ENCODE peak calls at places on chromosomes 12 and 14, in six cellular contexts. V is cardiac muscle cell, D is neural progenitor cell, B is mesothelial cell of epicardium, Y is esophagus muscularis mucosa, J is endothelial cell of umbilical vein. L is an unnamed sample.

GRCh38 chr12:98022961-98023360 is 492.4 kb upstream of the TMPO start:
- DNase-seq in D (no peak), V (no peak), Y (no peak), B (no peak), J (no peak), L (no peak)

GRCh38 chr14:104355101-104355691 is 216.8 kb downstream of the KIF26A start:
- DNase-seq in V (no peak), D (no peak), B (no peak), J (no peak), Y (no peak), L (peak)

GRCh38 chr14:95756751-95757150 is 42.8 kb upstream of the TCL1A start:
- DNase-seq in B (no peak), D (no peak), V (no peak), J (no peak), Y (no peak), L (no peak)

GRCh38 chr12:104567832-104568490 is 111.2 kb downstream of the CHST11 start:
- DNase-seq in V (no peak), Y (no peak), J (no peak), B (no peak), D (no peak), L (no peak)

GRCh38 chr14:45249847-45250575 is 3.0 kb downstream of the MIS18BP1 start:
- DNase-seq in D (no peak), V (no peak), B (no peak), Y (no peak), J (peak), L (no peak)

GRCh38 chr12:14656846-14657245 is 39.6 kb downstream of the GUCY2C start:
- DNase-seq in J (no peak), B (no peak), V (no peak), D (peak), Y (no peak), L (no peak)

GRCh38 chr12:74337951-74338350 is 199.7 kb upstream of the ATXN7L3B start:
- DNase-seq in D (no peak), Y (no peak), V (no peak), J (peak), B (no peak), L (no peak)

GRCh38 chr12:58364389-58365086 is 423.2 kb downstream of the ATP23 start:
- DNase-seq in Y (no peak), V (no peak), D (no peak), J (no peak), B (no peak), L (no peak)

GRCh38 chr12:57694459-57695019 is 607 bp downstream of the OS9 start:
- DNase-seq in V (peak), B (no peak), Y (no peak), J (peak), D (peak), L (peak)

GRCh38 chr12:91579516-91580263 is 397.1 kb upstream of the DCN start:
- DNase-seq in Y (no peak), V (no peak), J (no peak), B (no peak), D (no peak), L (no peak)

GRCh38 chr12:8953773-8954402 is 4.4 kb upstream of the M6PR start:
- DNase-seq in J (no peak), Y (no peak), V (no peak), B (no peak), D (no peak), L (no peak)

GRCh38 chr12:101671157-101671791 is 26.2 kb upstream of the CHPT1 start:
- DNase-seq in Y (no peak), B (no peak), D (no peak), V (no peak), J (no peak), L (no peak)

GRCh38 chr14:76926521-76927251 is 100.5 kb downstream of the LRRC74A start:
- DNase-seq in J (no peak), V (no peak), Y (no peak), B (no peak), D (peak), L (peak)

GRCh38 chr14:72419226-72419625 is 474.7 kb downstream of the DPF3 start:
- DNase-seq in Y (no peak), J (no peak), V (no peak), B (no peak), D (no peak), L (no peak)

GRCh38 chr14:104544362-104544761 is 35.2 kb upstream of the C14orf180 start:
- DNase-seq in V (no peak), D (no peak), Y (no peak), B (no peak), J (no peak), L (no peak)

GRCh38 chr12:84789184-84789583 is 123.4 kb downstream of the SLC6A15 start:
- DNase-seq in Y (no peak), J (no peak), B (no peak), D (no peak), V (no peak), L (no peak)

GRCh38 chr14:28867571-28867970 is 101.0 kb downstream of the FOXG1 start:
- DNase-seq in J (no peak), V (no peak), D (no peak), B (no peak), Y (no peak), L (no peak)

GRCh38 chr12:32532951-32533350 is 133.6 kb downstream of the FGD4 start:
- DNase-seq in Y (no peak), B (no peak), D (peak), V (no peak), J (no peak), L (no peak)

GRCh38 chr14:34368115-34368970 is 93.7 kb downstream of the SPTSSA start:
- DNase-seq in B (no peak), J (no peak), Y (peak), V (no peak), D (no peak), L (no peak)

GRCh38 chr12:45893240-45893639 is 97.1 kb downstream of the SCAF11 start:
- DNase-seq in Y (no peak), V (no peak), J (no peak), B (no peak), D (peak), L (no peak)

GRCh38 chr14:55059333-55059732 is 7.9 kb downstream of the MAPK1IP1L start:
- DNase-seq in B (no peak), Y (no peak), D (no peak), V (no peak), J (no peak), L (no peak)

GRCh38 chr12:19382111-19382526 is 57.2 kb upstream of the AEBP2 start:
- DNase-seq in V (no peak), J (peak), B (no peak), D (peak), Y (no peak), L (no peak)

GRCh38 chr14:36519431-36520321 is at the start of gene NKX2-1:
- DNase-seq in V (no peak), D (peak), B (no peak), Y (peak), J (no peak), L (peak)

GRCh38 chr12:31231611-31232360 is 94.2 kb downstream of the SINHCAF start:
- DNase-seq in B (no peak), J (no peak), V (no peak), Y (peak), D (no peak), L (no peak)

GRCh38 chr12:120734210-120734609 is 8.6 kb downstream of the ACADS start:
- DNase-seq in J (no peak), D (no peak), Y (no peak), V (no peak), B (no peak), L (no peak)

GRCh38 chr14:41389355-41389754 is 217.3 kb upstream of the LRFN5 start:
- DNase-seq in B (no peak), Y (no peak), D (no peak), J (no peak), V (no peak), L (no peak)

DNA sequence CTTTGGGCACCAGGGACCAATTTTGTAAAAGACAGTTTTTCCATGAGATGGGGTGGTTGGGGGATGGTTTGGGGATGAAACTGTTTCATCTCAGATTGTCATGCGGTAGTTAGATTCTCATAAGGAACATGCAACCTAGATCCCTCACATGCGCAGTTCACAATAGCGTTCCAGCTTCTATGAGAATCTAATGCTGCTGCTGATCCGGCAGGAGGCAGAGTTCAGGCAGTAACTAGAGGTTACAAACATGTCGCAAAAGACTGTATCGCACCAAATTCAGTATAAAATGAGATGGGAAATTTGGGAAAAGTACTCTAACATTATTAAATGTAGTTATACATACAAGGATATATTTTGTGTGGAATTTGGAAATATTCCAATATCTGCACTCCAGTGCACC is 213.2 kb upstream of the LRFN5 start:
- DNase-seq in J (no peak), V (no peak), Y (no peak), B (no peak), D (no peak), L (no peak)
- TF ChIP-seq CTCF in J (no peak), V (no peak), Y (no peak), B (no peak), D (no peak), L (no peak)

GRCh38 chr12:3155710-3156386 is 78.7 kb downstream of the TSPAN9 start:
- DNase-seq in J (no peak), B (no peak), Y (no peak), D (no peak), V (no peak), L (no peak)
- TF ChIP-seq CTCF in J (no peak), B (no peak), Y (no peak), D (no peak), V (no peak), L (no peak)

GRCh38 chr12:25557830-25558436 is 4.8 kb upstream of the LMNTD1 start:
- DNase-seq in D (peak), J (peak), V (peak), B (no peak), Y (no peak), L (no peak)
- TF ChIP-seq CTCF in D (peak), J (peak), V (peak), B (peak), Y (peak), L (peak)

GRCh38 chr12:71846322-71846940 is 6.9 kb downstream of the TBC1D15 start:
- DNase-seq in V (peak), B (no peak), Y (no peak), D (no peak), J (peak), L (no peak)
- TF ChIP-seq CTCF in V (peak), B (peak), Y (peak), D (peak), J (peak), L (peak)

GRCh38 chr12:39632670-39633069 is 13.1 kb upstream of the ABCD2 start:
- DNase-seq in J (no peak), D (no peak), B (no peak), Y (no peak), V (no peak), L (no peak)
- TF ChIP-seq CTCF in J (no peak), D (no peak), B (no peak), Y (no peak), V (no peak), L (no peak)

GRCh38 chr12:71371132-71371531 is 68.5 kb upstream of the LGR5 start:
- DNase-seq in Y (no peak), B (no peak), D (no peak), V (no peak), J (no peak), L (no peak)
- TF ChIP-seq CTCF in Y (no peak), B (no peak), D (peak), V (peak), J (no peak), L (no peak)